ENCODE peak calls at places on chromosomes 2 and 18, in nine cellular contexts. One of them, this sample, is unnamed.

GRCh38 chr18:37509600-37509999 is 56.0 kb downstream of the CELF4 start:
- DNase-seq in NCI-H2081: no peak
- DNase-seq in RCC 7860: no peak
- DNase-seq in Daoy: no peak
- DNase-seq in erythroblast: no peak
- DNase-seq in D341Med: no peak
- DNase-seq in ELF-1: no peak
- DNase-seq in naive B cell: no peak
- DNase-seq in A172: no peak
- DNase-seq in this sample: no peak

GRCh38 chr2:107717666-107718065 is 109.0 kb upstream of the RGPD4 start:
- DNase-seq in A172: no peak
- DNase-seq in ELF-1: peak
- DNase-seq in RCC 7860: no peak
- DNase-seq in Daoy: no peak
- DNase-seq in naive B cell: no peak
- DNase-seq in D341Med: no peak
- DNase-seq in NCI-H2081: no peak
- DNase-seq in erythroblast: no peak
- DNase-seq in this sample: no peak

GRCh38 chr2:98438190-98439133 is 6.2 kb upstream of the INPP4A start:
- DNase-seq in D341Med: no peak
- DNase-seq in Daoy: no peak
- DNase-seq in ELF-1: no peak
- DNase-seq in A172: no peak
- DNase-seq in erythroblast: no peak
- DNase-seq in RCC 7860: no peak
- DNase-seq in naive B cell: no peak
- DNase-seq in NCI-H2081: no peak
- DNase-seq in this sample: no peak

GRCh38 chr2:104088745-104089144 is 765.2 kb upstream of the POU3F3 start:
- DNase-seq in erythroblast: no peak
- DNase-seq in A172: no peak
- DNase-seq in naive B cell: no peak
- DNase-seq in RCC 7860: no peak
- DNase-seq in Daoy: no peak
- DNase-seq in D341Med: no peak
- DNase-seq in ELF-1: no peak
- DNase-seq in NCI-H2081: no peak
- DNase-seq in this sample: no peak

GRCh38 chr2:237980751-237981150 is 13.9 kb downstream of the UBE2F start:
- DNase-seq in A172: no peak
- DNase-seq in D341Med: no peak
- DNase-seq in RCC 7860: no peak
- DNase-seq in naive B cell: no peak
- DNase-seq in NCI-H2081: no peak
- DNase-seq in Daoy: no peak
- DNase-seq in erythroblast: no peak
- DNase-seq in ELF-1: no peak
- DNase-seq in this sample: no peak

GRCh38 chr2:9106338-9107167 is 100.1 kb upstream of the ASAP2 start:
- DNase-seq in Daoy: no peak
- DNase-seq in A172: no peak
- DNase-seq in erythroblast: no peak
- DNase-seq in RCC 7860: no peak
- DNase-seq in naive B cell: no peak
- DNase-seq in ELF-1: no peak
- DNase-seq in NCI-H2081: peak
- DNase-seq in D341Med: no peak
- DNase-seq in this sample: no peak

GRCh38 chr2:72757177-72757775 is 68.6 kb downstream of the EXOC6B start:
- DNase-seq in Daoy: peak
- DNase-seq in D341Med: no peak
- DNase-seq in ELF-1: peak
- DNase-seq in naive B cell: no peak
- DNase-seq in RCC 7860: peak
- DNase-seq in A172: peak
- DNase-seq in NCI-H2081: no peak
- DNase-seq in erythroblast: peak
- DNase-seq in this sample: peak

GRCh38 chr2:114442545-114442944 is at the start of gene DPP10:
- DNase-seq in D341Med: no peak
- DNase-seq in naive B cell: no peak
- DNase-seq in A172: no peak
- DNase-seq in RCC 7860: no peak
- DNase-seq in Daoy: no peak
- DNase-seq in NCI-H2081: no peak
- DNase-seq in ELF-1: peak
- DNase-seq in erythroblast: peak
- DNase-seq in this sample: no peak

GRCh38 chr2:119747311-119747710 is 12.4 kb upstream of the PTPN4 start:
- DNase-seq in D341Med: no peak
- DNase-seq in erythroblast: no peak
- DNase-seq in ELF-1: no peak
- DNase-seq in NCI-H2081: no peak
- DNase-seq in Daoy: no peak
- DNase-seq in RCC 7860: no peak
- DNase-seq in naive B cell: no peak
- DNase-seq in A172: no peak
- DNase-seq in this sample: no peak

GRCh38 chr2:241775223-241776177 is 1.1 kb upstream of the GAL3ST2 start:
- DNase-seq in Daoy: no peak
- DNase-seq in erythroblast: no peak
- DNase-seq in ELF-1: no peak
- DNase-seq in NCI-H2081: no peak
- DNase-seq in A172: peak
- DNase-seq in naive B cell: no peak
- DNase-seq in RCC 7860: peak
- DNase-seq in D341Med: peak
- DNase-seq in this sample: no peak

GRCh38 chr2:10305715-10306114 is 3.0 kb downstream of the HPCAL1 start:
- DNase-seq in A172: no peak
- DNase-seq in NCI-H2081: no peak
- DNase-seq in Daoy: peak
- DNase-seq in D341Med: peak
- DNase-seq in RCC 7860: peak
- DNase-seq in ELF-1: peak
- DNase-seq in naive B cell: no peak
- DNase-seq in erythroblast: no peak
- DNase-seq in this sample: peak

GRCh38 chr2:120867290-120868231 is 131.9 kb downstream of the GLI2 start:
- DNase-seq in D341Med: no peak
- DNase-seq in NCI-H2081: no peak
- DNase-seq in naive B cell: no peak
- DNase-seq in ELF-1: peak
- DNase-seq in Daoy: peak
- DNase-seq in erythroblast: peak
- DNase-seq in A172: peak
- DNase-seq in RCC 7860: peak
- DNase-seq in this sample: no peak

GRCh38 chr2:134491796-134492441 is 226.9 kb downstream of the TMEM163 start:
- DNase-seq in erythroblast: no peak
- DNase-seq in NCI-H2081: peak
- DNase-seq in Daoy: peak
- DNase-seq in ELF-1: no peak
- DNase-seq in D341Med: peak
- DNase-seq in naive B cell: no peak
- DNase-seq in RCC 7860: no peak
- DNase-seq in A172: peak
- DNase-seq in this sample: no peak

GRCh38 chr2:229818230-229818629 is 103.6 kb downstream of the TRIP12 start:
- DNase-seq in naive B cell: no peak
- DNase-seq in Daoy: no peak
- DNase-seq in A172: no peak
- DNase-seq in NCI-H2081: no peak
- DNase-seq in RCC 7860: no peak
- DNase-seq in erythroblast: peak
- DNase-seq in ELF-1: no peak
- DNase-seq in D341Med: no peak
- DNase-seq in this sample: no peak

GRCh38 chr2:191748528-191749180 is 70.7 kb downstream of the NABP1 start:
- DNase-seq in ELF-1: no peak
- DNase-seq in NCI-H2081: no peak
- DNase-seq in RCC 7860: no peak
- DNase-seq in erythroblast: no peak
- DNase-seq in naive B cell: no peak
- DNase-seq in A172: peak
- DNase-seq in D341Med: no peak
- DNase-seq in Daoy: no peak
- DNase-seq in this sample: peak

GRCh38 chr18:46250084-46250811 is 146.1 kb downstream of the HAUS1 start:
- DNase-seq in RCC 7860: peak
- DNase-seq in naive B cell: peak
- DNase-seq in NCI-H2081: no peak
- DNase-seq in ELF-1: peak
- DNase-seq in A172: peak
- DNase-seq in Daoy: peak
- DNase-seq in erythroblast: peak
- DNase-seq in D341Med: no peak
- DNase-seq in this sample: peak

GRCh38 chr2:67451086-67451832 is 54.1 kb downstream of the ETAA1 start:
- DNase-seq in NCI-H2081: no peak
- DNase-seq in A172: peak
- DNase-seq in erythroblast: no peak
- DNase-seq in D341Med: no peak
- DNase-seq in naive B cell: no peak
- DNase-seq in ELF-1: no peak
- DNase-seq in Daoy: peak
- DNase-seq in RCC 7860: peak
- DNase-seq in this sample: peak

GRCh38 chr2:155983850-155984249 is 348.7 kb downstream of the NR4A2 start:
- DNase-seq in ELF-1: no peak
- DNase-seq in naive B cell: no peak
- DNase-seq in Daoy: no peak
- DNase-seq in NCI-H2081: no peak
- DNase-seq in A172: no peak
- DNase-seq in RCC 7860: no peak
- DNase-seq in erythroblast: no peak
- DNase-seq in D341Med: no peak
- DNase-seq in this sample: no peak

GRCh38 chr2:181632733-181633401 is 24.0 kb downstream of the CERKL start:
- DNase-seq in NCI-H2081: no peak
- DNase-seq in naive B cell: no peak
- DNase-seq in ELF-1: no peak
- DNase-seq in erythroblast: no peak
- DNase-seq in RCC 7860: no peak
- DNase-seq in Daoy: no peak
- DNase-seq in A172: no peak
- DNase-seq in D341Med: peak
- DNase-seq in this sample: no peak

GRCh38 chr18:7038330-7038846 is 79.2 kb downstream of the LAMA1 start:
- DNase-seq in RCC 7860: peak
- DNase-seq in D341Med: peak
- DNase-seq in erythroblast: peak
- DNase-seq in ELF-1: peak
- DNase-seq in naive B cell: no peak
- DNase-seq in Daoy: peak
- DNase-seq in NCI-H2081: peak
- DNase-seq in A172: peak
- DNase-seq in this sample: peak

GRCh38 chr2:42957109-42958035 is 165.0 kb upstream of the HAAO start:
- DNase-seq in erythroblast: no peak
- DNase-seq in A172: peak
- DNase-seq in NCI-H2081: no peak
- DNase-seq in RCC 7860: peak
- DNase-seq in ELF-1: no peak
- DNase-seq in naive B cell: no peak
- DNase-seq in Daoy: peak
- DNase-seq in D341Med: no peak
- DNase-seq in this sample: peak

GRCh38 chr18:52160652-52161051 is 179.3 kb upstream of the DCC start:
- DNase-seq in NCI-H2081: no peak
- DNase-seq in naive B cell: no peak
- DNase-seq in erythroblast: no peak
- DNase-seq in ELF-1: peak
- DNase-seq in A172: peak
- DNase-seq in D341Med: no peak
- DNase-seq in RCC 7860: no peak
- DNase-seq in Daoy: no peak
- DNase-seq in this sample: peak